ENCODE peak calls at places on chromosome 3, in five cellular contexts. V is CD8-positive, alpha-beta T cell; S is cardiac muscle cell; X is endothelial cell of umbilical vein; P is colonic mucosa. K is an unnamed sample.
A peak's percentile ranks its signal among the peaks of the same experiment; 100 is the strongest.

GRCh38 chr3:140898340-140899180 is 43.1 kb upstream of the SLC25A36 start:
- DNase-seq in V (no peak), S (peak; percentile 84), X (peak; percentile 55), P (peak; percentile 34), K (no peak)

GRCh38 chr3:124942613-124943012 is 8.1 kb upstream of the MUC13 start:
- DNase-seq in V (no peak), S (no peak), X (no peak), P (no peak), K (no peak)

GRCh38 chr3:67686067-67686466 is 31.7 kb upstream of the SUCLG2 start:
- DNase-seq in V (no peak), S (no peak), X (no peak), P (no peak), K (no peak)

GRCh38 chr3:33096103-33096868 is 660 bp downstream of the GLB1 start:
- DNase-seq in V (peak; percentile 38), S (peak; percentile 55), X (peak; percentile 38), P (peak; percentile 60), K (peak; percentile 64)

GRCh38 chr3:45321607-45322391 is 66.6 kb upstream of the LARS2 start:
- DNase-seq in V (no peak), S (no peak), X (no peak), P (no peak), K (no peak)

GRCh38 chr3:143337387-143337786 is 217.8 kb downstream of the CHST2 start:
- DNase-seq in V (no peak), S (peak; percentile 18), X (no peak), P (no peak), K (no peak)

GRCh38 chr3:64880926-64881325 is 193.1 kb upstream of the ADAMTS9 start:
- DNase-seq in V (no peak), S (no peak), X (peak; percentile 62), P (no peak), K (no peak)

GRCh38 chr3:105763674-105764036 is 105.2 kb downstream of the CBLB start:
- DNase-seq in V (no peak), S (no peak), X (no peak), P (no peak), K (no peak)

GRCh38 chr3:963755-964154 is 129.1 kb upstream of the CNTN6 start:
- DNase-seq in V (no peak), S (no peak), X (no peak), P (no peak), K (no peak)

GRCh38 chr3:172680684-172681083 is 30.2 kb downstream of the NCEH1 start:
- DNase-seq in V (no peak), S (no peak), X (no peak), P (no peak), K (no peak)

GRCh38 chr3:129824926-129825541 is 68.5 kb downstream of the TMCC1 start:
- DNase-seq in V (peak; percentile 47), S (peak; percentile 67), X (peak; percentile 59), P (peak; percentile 62), K (peak; percentile 46)

GRCh38 chr3:9623148-9623547 is 26.2 kb upstream of the MTMR14 start:
- DNase-seq in V (no peak), S (no peak), X (no peak), P (no peak), K (no peak)

GRCh38 chr3:98240133-98240532 is 23.9 kb upstream of the OR5H6 start:
- DNase-seq in V (no peak), S (no peak), X (no peak), P (no peak), K (no peak)

GRCh38 chr3:140629351-140630137 is 48.3 kb upstream of the TRIM42 start:
- DNase-seq in V (no peak), S (peak; percentile 81), X (peak; percentile 51), P (no peak), K (no peak)

GRCh38 chr3:133942761-133943535 is 47.3 kb upstream of the RAB6B start:
- DNase-seq in V (no peak), S (no peak), X (no peak), P (no peak), K (no peak)

GRCh38 chr3:33855884-33856546 is 57.6 kb downstream of the PDCD6IP start:
- DNase-seq in V (no peak), S (peak; percentile 32), X (peak; percentile 84), P (no peak), K (no peak)

GRCh38 chr3:126024049-126024854 is 55.3 kb downstream of the ROPN1B start:
- DNase-seq in V (no peak), S (no peak), X (no peak), P (no peak), K (no peak)

DNA sequence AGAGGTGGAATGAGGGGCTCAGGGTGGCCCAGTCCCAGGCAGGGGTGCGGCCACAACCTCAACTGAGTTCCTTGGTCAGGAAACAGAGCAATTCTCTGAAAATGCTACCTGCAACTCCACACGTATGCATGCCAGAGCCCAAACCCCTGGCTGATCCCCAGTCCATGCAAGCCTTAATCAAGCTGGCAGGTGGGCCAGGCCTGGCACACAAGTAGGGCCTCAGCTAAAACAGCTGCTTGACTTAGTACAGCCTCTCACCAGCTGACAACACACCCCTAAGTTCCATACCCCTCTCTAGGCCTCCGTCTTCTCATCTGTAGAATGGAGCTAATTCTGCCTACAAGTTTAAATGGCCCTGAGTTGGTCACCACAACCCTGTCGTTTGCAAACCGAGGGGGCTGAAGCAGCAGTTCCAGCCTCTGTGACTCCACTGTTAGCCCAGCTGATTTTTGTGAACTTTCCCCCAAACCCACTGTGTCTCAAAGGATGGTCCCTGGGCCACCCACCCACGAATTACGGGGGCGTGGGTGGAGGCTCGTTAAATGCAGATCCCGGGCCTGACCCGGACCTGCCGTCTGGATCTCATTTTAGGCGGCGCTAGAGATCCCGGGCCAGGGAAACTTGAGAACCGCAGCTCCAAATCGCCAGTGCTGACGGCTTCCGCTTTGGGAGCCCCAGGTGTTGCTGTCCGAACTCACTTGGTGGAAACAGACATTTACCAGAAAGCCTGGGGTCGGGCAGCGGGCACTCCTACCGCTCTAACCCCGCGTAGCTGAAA is 927 bp downstream of the CHDH start:
- DNase-seq in V (no peak), S (peak; percentile 40), X (peak; percentile 17), P (peak; percentile 69), K (peak; percentile 41)
- H3K27ac ChIP-seq in V (no peak overlapping the region), S (peak overlapping the region; percentile 93), X (no peak overlapping the region), P (peak overlapping the region; percentile 92), K (peak overlapping the region; percentile 15)

DNA sequence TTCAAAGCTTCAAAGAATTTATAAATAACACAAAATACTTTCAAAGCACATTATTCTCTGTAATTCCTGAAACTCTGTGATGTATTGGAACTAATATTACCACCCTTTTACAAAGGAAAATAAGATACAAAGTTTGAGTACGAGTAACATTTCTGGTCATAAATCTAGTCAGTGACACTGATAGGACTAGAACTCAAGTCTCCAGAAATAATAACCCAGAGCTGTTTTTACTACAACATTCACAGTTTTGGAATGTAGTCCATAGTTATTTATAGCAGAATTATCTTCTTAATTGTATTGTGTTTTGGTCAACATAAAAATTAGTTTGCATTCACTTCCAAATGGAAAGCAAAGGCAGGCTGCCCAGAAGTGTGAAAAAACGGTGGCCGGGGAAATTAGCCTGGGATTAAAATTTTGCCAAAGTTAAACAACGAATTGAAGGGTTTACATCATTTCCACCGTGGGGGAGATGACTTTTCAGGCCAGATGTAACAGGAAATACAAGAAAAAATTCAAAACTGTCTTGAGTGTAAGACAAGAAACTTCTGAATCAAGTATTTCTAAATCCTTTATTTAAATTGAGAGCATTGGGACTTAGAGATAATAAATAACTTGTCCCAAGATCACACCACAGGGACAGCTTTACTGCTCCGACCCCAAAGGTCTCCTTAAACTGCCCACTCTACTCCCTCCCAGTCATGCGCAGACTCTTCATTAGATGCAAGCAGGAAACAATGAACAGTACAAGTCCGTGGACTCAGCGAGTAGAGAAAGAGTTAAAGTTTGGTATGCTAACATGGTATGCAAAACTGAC is 74.3 kb upstream of the VGLL4 start:
- DNase-seq in V (no peak), S (peak; percentile 68), X (peak; percentile 78), P (peak; percentile 22), K (no peak)
- H3K4me3 ChIP-seq in V (peak overlapping the region; percentile 68), S (peak overlapping the region; percentile 93), X (peak overlapping the region; percentile 96), P (peak overlapping the region; percentile 96), K (peak overlapping the region; percentile 63)

DNA sequence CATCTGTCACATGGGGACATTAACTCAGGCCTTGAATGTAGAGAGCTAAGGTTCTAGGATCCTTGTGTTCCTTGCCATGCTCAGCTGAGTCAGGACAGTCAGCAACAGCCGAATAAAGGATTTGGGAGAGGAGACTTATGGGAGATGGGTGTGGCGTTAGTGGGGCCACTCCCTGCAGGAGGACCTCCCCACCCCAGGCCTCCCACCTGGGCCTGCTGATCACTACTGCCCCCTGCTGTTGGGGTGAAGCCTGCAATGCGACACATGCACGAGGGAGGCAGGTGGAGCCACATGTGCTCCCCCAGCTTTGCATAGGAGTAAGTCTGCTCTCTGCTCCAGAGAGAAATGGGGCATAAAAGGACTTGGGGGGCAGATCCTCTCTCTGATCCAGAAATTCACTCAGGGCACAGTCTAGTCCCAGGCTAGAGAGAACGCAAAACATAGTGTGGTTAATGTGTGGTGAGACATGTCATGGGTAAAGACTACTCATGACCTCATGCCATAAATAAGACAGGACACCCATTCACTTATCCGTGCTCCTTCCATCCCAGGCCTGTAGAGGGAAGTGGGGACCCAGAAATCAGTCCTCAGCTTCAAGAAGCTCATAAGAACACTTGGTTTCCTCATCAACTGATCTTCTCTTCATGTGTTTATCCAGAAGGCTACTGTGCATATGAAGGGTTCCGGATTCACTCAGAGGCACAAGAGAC is 19.4 kb downstream of the RBP1 start:
- DNase-seq in V (no peak), S (peak; percentile 50), X (no peak), P (peak; percentile 47), K (no peak)
- TF ChIP-seq CTCF in V (no peak), S (peak; percentile 28), X (peak; percentile 24), P (peak; percentile 35), K (no peak)

DNA sequence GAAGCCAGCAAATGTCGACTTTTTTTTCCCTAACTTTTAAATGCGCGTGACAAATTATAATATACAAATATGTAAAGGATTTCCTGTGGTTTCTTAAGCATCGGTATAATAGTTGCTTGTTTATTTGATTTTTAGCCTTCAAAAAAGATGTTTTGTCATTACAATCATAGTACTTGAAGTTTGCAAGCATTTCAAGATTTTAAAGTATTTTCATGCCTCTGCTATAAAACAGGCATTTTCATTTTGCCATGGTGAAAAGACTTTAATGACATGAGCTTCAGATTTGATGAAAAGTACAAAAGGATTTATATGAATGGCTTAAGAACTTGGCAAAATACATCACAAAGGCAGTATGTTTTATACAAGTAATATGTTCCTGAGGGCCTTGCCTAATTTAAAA is 9.4 kb upstream of the P2RY12 start:
- DNase-seq in V (no peak), S (no peak), X (no peak), P (no peak), K (no peak)
- H3K27ac ChIP-seq in V (no peak overlapping the region), S (no peak overlapping the region), X (no peak overlapping the region), P (no peak overlapping the region), K (no peak overlapping the region)

DNA sequence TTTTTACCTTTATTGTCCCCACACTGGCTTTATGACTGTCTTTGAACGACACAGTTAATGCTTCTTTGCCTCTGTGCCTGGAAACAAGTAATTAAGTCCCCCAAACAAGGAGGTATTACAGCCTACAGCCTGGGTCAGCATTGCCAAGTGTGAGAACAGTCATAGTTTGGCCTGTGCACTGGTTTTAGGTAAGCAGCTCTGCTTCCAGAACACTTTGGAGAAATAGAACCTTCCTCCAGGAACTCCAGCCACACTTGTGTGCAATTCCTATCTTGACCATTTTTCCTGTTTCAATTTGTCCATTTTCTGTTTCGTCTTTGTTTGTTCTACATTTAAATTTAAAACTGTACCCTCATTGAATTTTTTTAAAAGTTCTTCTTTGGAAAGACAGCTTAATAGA is 568.2 kb downstream of the TUSC7 start:
- DNase-seq in V (no peak), S (no peak), X (no peak), P (peak; percentile 20), K (no peak)
- H3K4me3 ChIP-seq in V (no peak overlapping the region), S (no peak overlapping the region), X (no peak overlapping the region), P (no peak overlapping the region), K (no peak overlapping the region)